ENCODE peak calls at places on chromosome 12, in eight cellular contexts. Z, O, T, S, E, W, K and N are unnamed samples.

GRCh38 chr12:80622271-80622670 is 85.2 kb upstream of the MYF6 start:
- DNase-seq in Z (peak; percentile 26), O (no peak), T (no peak), S (no peak), E (peak; percentile 18), W (peak; percentile 14), K (no peak), N (no peak)

GRCh38 chr12:64679487-64679983 is 69.2 kb downstream of the RASSF3 start:
- DNase-seq in Z (peak; percentile 45), O (peak; percentile 80), T (no peak), S (no peak), E (peak; percentile 78), W (peak; percentile 71), K (peak; percentile 78), N (no peak)

GRCh38 chr12:85036736-85037135 is 585 bp downstream of the LRRIQ1 start:
- DNase-seq in Z (no peak), O (no peak), T (no peak), S (no peak), E (no peak), W (peak; percentile 5), K (no peak), N (no peak)

GRCh38 chr12:71046215-71046614 is 111.6 kb downstream of the TSPAN8 start:
- DNase-seq in Z (peak; percentile 75), O (no peak), T (no peak), S (no peak), E (peak; percentile 77), W (peak; percentile 2), K (no peak), N (no peak)

GRCh38 chr12:92108651-92109050 is 37.0 kb downstream of the BTG1 start:
- DNase-seq in Z (peak; percentile 94), O (no peak), T (no peak), S (no peak), E (peak; percentile 65), W (no peak), K (no peak), N (no peak)

GRCh38 chr12:15276088-15276698 is 46.1 kb upstream of the PTPRO start:
- DNase-seq in Z (peak; percentile 62), O (peak; percentile 38), T (peak; percentile 69), S (no peak), E (peak; percentile 68), W (peak; percentile 41), K (no peak), N (no peak)

GRCh38 chr12:39619660-39620433 is at the start of gene ABCD2:
- DNase-seq in Z (peak; percentile 86), O (peak; percentile 63), T (peak; percentile 67), S (peak; percentile 18), E (peak; percentile 81), W (peak; percentile 28), K (peak; percentile 66), N (peak; percentile 32)

GRCh38 chr12:119179335-119180021 is 747 bp downstream of the HSPB8 start:
- DNase-seq in Z (peak; percentile 16), O (no peak), T (peak; percentile 85), S (peak; percentile 42), E (peak; percentile 68), W (peak; percentile 52), K (peak; percentile 52), N (no peak)

GRCh38 chr12:83866477-83866876 is 1046.1 kb downstream of the SLC6A15 start:
- DNase-seq in Z (no peak), O (no peak), T (no peak), S (no peak), E (no peak), W (no peak), K (no peak), N (no peak)

GRCh38 chr12:48165089-48166031 is 8.0 kb upstream of the ASB8 start:
- DNase-seq in Z (peak; percentile 81), O (peak; percentile 58), T (peak; percentile 76), S (no peak), E (peak; percentile 82), W (peak; percentile 52), K (no peak), N (no peak)

GRCh38 chr12:89980236-89980635 is 271.6 kb upstream of the ATP2B1 start:
- DNase-seq in Z (peak; percentile 47), O (peak; percentile 38), T (no peak), S (no peak), E (peak; percentile 79), W (no peak), K (no peak), N (no peak)

GRCh38 chr12:59007620-59008019 is 87.3 kb upstream of the LRIG3 start:
- DNase-seq in Z (no peak), O (no peak), T (no peak), S (no peak), E (no peak), W (no peak), K (no peak), N (no peak)

GRCh38 chr12:54526800-54527630 is 22.4 kb upstream of the PDE1B start:
- DNase-seq in Z (peak; percentile 56), O (peak; percentile 20), T (peak; percentile 50), S (peak; percentile 48), E (peak; percentile 24), W (peak; percentile 54), K (no peak), N (peak; percentile 61)
- TF ChIP-seq CTCF in Z (peak; percentile 79), O (peak; percentile 17), T (peak; percentile 69), S (peak; percentile 71), E (peak; percentile 58), W (peak; percentile 36), K (no peak), N (peak; percentile 38)

GRCh38 chr12:24425601-24425970 is 476.1 kb upstream of the SOX5 start:
- DNase-seq in Z (peak; percentile 92), O (no peak), T (no peak), S (no peak), E (peak; percentile 2), W (no peak), K (no peak), N (no peak)

GRCh38 chr12:24423611-24424010 is 474.1 kb upstream of the SOX5 start:
- DNase-seq in Z (no peak), O (no peak), T (no peak), S (no peak), E (no peak), W (no peak), K (no peak), N (no peak)

GRCh38 chr12:24424889-24425600 is 475.6 kb upstream of the SOX5 start:
- DNase-seq in Z (peak; percentile 31), O (no peak), T (no peak), S (no peak), E (no peak), W (no peak), K (no peak), N (no peak)

GRCh38 chr12:24421759-24422158 is 472.3 kb upstream of the SOX5 start:
- DNase-seq in Z (no peak), O (no peak), T (no peak), S (no peak), E (no peak), W (no peak), K (no peak), N (no peak)

DNA sequence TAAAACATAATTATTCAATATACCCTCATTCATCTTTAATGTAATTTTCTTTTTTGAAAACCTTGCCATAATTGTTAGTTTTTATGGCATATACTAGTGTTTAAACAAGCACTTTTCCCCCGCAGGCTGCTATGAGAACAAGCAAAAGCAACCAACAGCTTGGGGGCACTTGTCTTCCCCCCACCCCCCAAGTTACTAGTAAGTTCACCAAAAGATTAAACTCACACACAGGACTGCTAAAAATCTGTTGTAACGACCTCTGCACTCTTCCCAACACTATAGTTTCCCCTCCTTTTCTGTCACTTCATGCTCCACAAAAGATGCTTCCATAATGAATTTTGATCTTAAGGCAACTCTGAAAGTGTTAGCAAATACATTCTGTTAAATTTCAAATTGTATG is 474.9 kb upstream of the SOX5 start:
- DNase-seq in Z (no peak), O (no peak), T (no peak), S (no peak), E (no peak), W (no peak), K (no peak), N (no peak)
- TF ChIP-seq CTCF in Z (no peak), O (no peak), T (no peak), S (no peak), E (no peak), W (no peak), K (no peak), N (no peak)

DNA sequence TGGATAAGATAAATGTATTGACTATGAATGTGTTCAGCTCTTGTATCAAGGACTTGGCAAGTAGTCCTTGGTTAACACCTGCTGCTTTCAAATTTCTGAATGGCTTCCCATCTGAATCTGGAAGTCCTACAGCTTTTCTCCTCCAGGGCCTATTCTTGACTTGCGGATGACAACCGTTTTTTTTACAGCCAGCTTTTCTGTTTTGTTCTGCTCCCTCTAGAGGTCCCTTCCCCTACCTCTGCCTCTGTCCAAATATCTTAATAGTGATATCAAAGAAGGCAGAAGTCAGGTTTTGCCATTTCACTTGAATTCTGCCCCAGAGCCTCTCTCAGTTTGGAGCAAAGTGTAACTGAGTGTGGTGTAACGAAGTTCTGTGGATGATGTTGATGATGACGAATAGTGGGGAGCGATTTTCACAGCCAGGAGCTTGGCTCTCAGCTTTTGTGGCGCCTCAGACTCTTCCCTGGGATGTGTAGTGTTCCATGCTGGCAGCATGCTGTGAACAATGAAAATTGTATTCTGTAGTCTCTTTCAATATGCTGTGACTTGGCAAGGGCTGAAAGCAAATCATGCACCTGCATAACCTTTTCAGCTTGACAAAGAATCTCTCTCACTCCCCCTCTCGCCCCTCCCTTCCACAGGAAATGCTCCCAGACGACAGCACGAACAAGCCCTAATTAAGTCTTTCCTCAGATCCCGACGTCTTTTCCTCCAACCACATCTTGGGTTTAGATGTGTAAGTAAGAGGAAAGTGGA is 5.0 kb upstream of the SLC4A8 start:
- DNase-seq in Z (peak; percentile 15), O (no peak), T (peak; percentile 41), S (no peak), E (peak; percentile 20), W (no peak), K (no peak), N (no peak)
- TF ChIP-seq CTCF in Z (peak; percentile 36), O (no peak), T (peak; percentile 39), S (no peak), E (peak; percentile 17), W (no peak), K (no peak), N (peak; percentile 14)

GRCh38 chr12:53379389-53380103 is 430 bp upstream of the SP1 start:
- DNase-seq in Z (peak; percentile 100), O (peak; percentile 100), T (peak; percentile 98), S (peak; percentile 99), E (peak; percentile 100), W (peak; percentile 95), K (peak; percentile 98), N (peak; percentile 89)
- TF ChIP-seq CTCF in Z (no peak), O (no peak), T (no peak), S (no peak), E (no peak), W (no peak), K (peak; percentile 20), N (no peak)

GRCh38 chr12:121888083-121888477 is 510 bp upstream of the PSMD9 start:
- DNase-seq in Z (no peak), O (no peak), T (no peak), S (no peak), E (no peak), W (no peak), K (no peak), N (no peak)
- TF ChIP-seq CTCF in Z (no peak), O (no peak), T (no peak), S (no peak), E (no peak), W (no peak), K (no peak), N (no peak)

DNA sequence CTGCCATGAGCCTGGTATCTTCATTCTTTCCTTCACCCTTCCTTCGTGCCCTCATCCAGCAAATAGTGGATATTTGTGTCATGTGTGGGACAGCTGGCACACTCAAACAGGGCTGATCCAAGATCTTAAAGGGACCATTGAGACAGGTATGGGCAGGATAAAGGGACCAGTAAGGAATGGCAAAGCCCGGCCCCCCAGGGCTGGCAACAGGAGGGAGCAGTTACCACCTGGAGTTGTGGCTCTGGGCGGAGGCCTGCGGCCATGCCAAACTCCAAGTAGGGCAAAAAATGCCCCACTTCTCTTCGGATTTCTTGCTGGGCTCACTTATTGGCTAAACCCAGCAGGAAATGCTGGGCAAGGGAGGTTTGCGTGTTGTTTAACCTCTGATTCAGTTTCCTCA is 2.1 kb downstream of the OGFOD2 start:
- DNase-seq in Z (no peak), O (no peak), T (no peak), S (no peak), E (no peak), W (no peak), K (peak; percentile 30), N (no peak)
- TF ChIP-seq CTCF in Z (no peak), O (no peak), T (no peak), S (no peak), E (no peak), W (no peak), K (no peak), N (no peak)